ENCODE peak calls at places on chromosomes 2 and 18, in six cellular contexts. N, R, A, Q, Y and C are unnamed samples.

GRCh38 chr2:195202163-195202845 is 454.7 kb upstream of the SLC39A10 start:
- DNase-seq in R (no peak), Y (no peak), Q (no peak), N (no peak), A (no peak), C (no peak)

GRCh38 chr2:97736608-97737330 is 23.4 kb downstream of the ZAP70 start:
- DNase-seq in R (no peak), N (no peak), Y (no peak), Q (no peak), A (no peak), C (no peak)

GRCh38 chr2:25740810-25741381 is 67.5 kb upstream of the DTNB start:
- DNase-seq in Y (no peak), A (no peak), N (peak; percentile 46), Q (no peak), R (no peak), C (no peak)

GRCh38 chr2:56770490-56770889 is 586.7 kb downstream of the CCDC85A start:
- DNase-seq in Y (no peak), Q (no peak), R (no peak), N (no peak), A (no peak), C (no peak)

GRCh38 chr2:227759411-227760113 is 13.9 kb downstream of the SCYGR8 start:
- DNase-seq in Q (no peak), N (peak; percentile 27), A (no peak), Y (no peak), R (no peak), C (peak; percentile 90)

GRCh38 chr2:30611572-30611971 is 164.5 kb downstream of the LCLAT1 start:
- DNase-seq in A (no peak), Q (no peak), Y (no peak), R (no peak), N (no peak), C (no peak)

GRCh38 chr2:24972315-24972958 is 682 bp upstream of the DNAJC27 start:
- DNase-seq in N (no peak), A (peak; percentile 12), Y (peak; percentile 25), Q (no peak), R (no peak), C (peak; percentile 30)

GRCh38 chr2:104443137-104443536 is 410.8 kb upstream of the POU3F3 start:
- DNase-seq in Y (no peak), Q (no peak), N (no peak), A (no peak), R (no peak), C (no peak)

GRCh38 chr2:79112269-79112668 is 8.0 kb upstream of the REG1A start:
- DNase-seq in Y (no peak), Q (no peak), R (no peak), N (no peak), A (no peak), C (no peak)

GRCh38 chr2:12709207-12709522 is 7.6 kb upstream of the TRIB2 start:
- DNase-seq in Q (no peak), Y (no peak), N (no peak), A (no peak), R (no peak), C (no peak)

GRCh38 chr2:76478636-76479035 is 767.9 kb upstream of the GCFC2 start:
- DNase-seq in Y (no peak), R (no peak), N (no peak), A (no peak), Q (no peak), C (no peak)

GRCh38 chr18:44996261-44996660 is 315.6 kb downstream of the SETBP1 start:
- DNase-seq in Y (no peak), N (no peak), A (no peak), R (no peak), Q (no peak), C (no peak)

GRCh38 chr2:195498176-195498575 is 158.8 kb upstream of the SLC39A10 start:
- DNase-seq in Q (no peak), N (peak; percentile 8), A (peak; percentile 33), Y (no peak), R (no peak), C (peak; percentile 50)

GRCh38 chr18:2302628-2303516 is 268.4 kb downstream of the METTL4 start:
- DNase-seq in R (peak; percentile 77), A (peak; percentile 68), Q (no peak), Y (no peak), N (no peak), C (no peak)

GRCh38 chr2:74199871-74200305 is 1.5 kb downstream of the MTHFD2 start:
- DNase-seq in A (no peak), N (no peak), Q (no peak), R (no peak), Y (no peak), C (no peak)

GRCh38 chr18:43161528-43161927 is 46.0 kb upstream of the RIT2 start:
- DNase-seq in A (no peak), Q (no peak), N (no peak), Y (no peak), R (no peak), C (no peak)

GRCh38 chr2:150619607-150620330 is 132.3 kb upstream of the RND3 start:
- DNase-seq in Y (no peak), N (no peak), Q (no peak), A (no peak), R (no peak), C (no peak)

GRCh38 chr2:1886405-1886992 is 142.2 kb upstream of the PXDN start:
- DNase-seq in N (peak; percentile 49), R (peak; percentile 56), Q (peak; percentile 86), Y (no peak), A (peak; percentile 47), C (peak; percentile 58)

GRCh38 chr2:230077851-230078547 is 9.3 kb upstream of the SLC16A14 start:
- DNase-seq in A (no peak), Y (no peak), R (no peak), N (no peak), Q (peak; percentile 47), C (no peak)

DNA sequence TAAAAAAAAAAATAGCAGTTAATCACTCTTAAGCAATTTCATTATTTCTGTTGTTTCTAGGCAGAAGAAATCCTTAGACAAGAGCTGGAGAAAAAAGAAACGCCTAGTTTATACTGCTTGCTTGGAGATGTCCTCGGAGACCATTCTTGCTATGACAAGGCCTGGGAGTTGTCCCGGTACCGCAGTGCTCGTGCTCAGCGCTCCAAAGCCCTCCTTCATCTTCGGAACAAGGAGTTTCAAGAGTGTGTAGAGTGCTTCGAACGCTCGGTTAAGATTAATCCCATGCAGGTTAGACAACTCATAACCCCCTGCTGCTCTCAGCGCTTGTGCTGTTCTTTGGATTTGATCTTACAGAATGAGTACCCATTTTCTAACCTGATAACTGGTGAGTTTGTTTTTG is 130.4 kb downstream of the TTC27 start:
- DNase-seq in A (no peak), N (no peak), R (no peak), Q (no peak), Y (no peak), C (no peak)
- TF ChIP-seq ZNF274 in A (no peak), N (no peak), R (no peak), Q (no peak), Y (no peak), C (no peak)

DNA sequence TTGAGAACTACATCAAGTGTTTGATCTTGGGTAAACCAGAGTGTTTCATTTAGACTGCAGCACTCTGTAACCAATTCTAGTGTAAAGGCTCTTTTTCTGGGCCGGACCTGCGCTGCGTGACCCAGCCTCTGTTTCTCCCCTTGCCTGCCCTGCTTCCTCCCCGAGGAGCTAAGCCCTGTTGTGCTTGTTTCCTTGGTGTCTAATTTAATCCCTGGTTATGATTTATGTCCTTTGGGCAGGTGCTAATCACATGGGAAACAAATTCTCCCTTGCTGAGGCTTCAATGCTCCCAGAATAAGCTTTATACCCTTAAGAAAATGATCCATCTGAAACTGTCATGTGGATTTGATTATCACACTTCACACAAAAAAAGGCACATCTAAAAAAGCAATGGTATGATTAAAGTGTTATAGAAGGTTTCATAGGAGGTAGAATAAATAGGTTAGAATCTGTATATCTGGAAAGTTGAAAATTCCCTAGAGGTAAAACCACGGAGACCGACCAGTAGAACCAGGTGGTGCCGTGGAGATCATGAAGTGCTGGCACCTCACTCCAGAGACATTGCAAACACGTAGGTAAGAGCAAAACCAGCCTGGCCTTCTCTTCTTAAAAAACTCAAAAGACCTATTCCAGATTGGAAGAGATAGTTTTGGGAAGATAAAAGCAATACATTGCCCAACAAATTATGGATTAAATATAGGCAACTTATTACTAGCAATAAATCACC is 31.0 kb upstream of the SLC9A2 start:
- DNase-seq in Q (no peak), N (no peak), A (no peak), R (no peak), Y (no peak), C (no peak)
- TF ChIP-seq ZNF274 in Q (no peak), N (no peak), A (no peak), R (no peak), Y (no peak), C (no peak)

DNA sequence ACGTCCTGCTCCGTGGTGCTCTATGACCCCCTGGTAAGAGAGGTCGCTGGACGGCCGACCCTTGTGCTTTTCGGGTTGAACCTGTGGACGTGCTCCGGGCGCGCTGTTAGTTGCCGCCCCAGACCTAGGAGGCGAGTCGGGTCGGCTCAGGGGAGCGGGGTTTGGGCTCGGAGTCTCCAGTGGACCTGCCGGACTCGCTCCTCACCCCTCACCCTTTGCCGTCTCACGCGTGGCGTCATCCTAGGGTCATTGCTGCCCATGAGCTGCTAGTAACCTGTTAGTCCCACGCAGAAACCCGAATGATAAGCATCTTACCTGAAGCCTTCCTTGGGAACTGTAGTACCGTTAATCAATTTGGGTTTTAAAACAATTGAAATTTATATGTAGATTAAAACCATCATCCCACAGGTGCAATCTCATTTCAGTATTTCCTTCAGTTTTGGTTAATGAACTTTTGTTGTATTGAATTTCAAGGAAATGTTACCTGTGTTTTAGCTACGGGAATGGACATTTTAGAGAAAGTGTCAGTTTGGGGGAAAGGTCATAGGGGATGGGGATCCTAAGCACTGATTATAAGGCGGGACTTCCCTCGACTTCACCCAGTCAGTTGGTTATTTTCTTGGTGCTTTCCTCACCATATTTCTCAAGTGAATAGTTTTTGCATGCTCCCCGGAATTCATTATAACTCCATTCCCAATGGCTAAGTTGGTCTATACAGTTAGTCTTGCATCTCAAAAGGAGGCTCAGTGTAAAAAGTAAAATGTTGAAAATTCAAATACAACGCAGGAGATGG is 536 bp downstream of the ELP2 start:
- DNase-seq in Y (no peak), Q (no peak), R (peak; percentile 31), A (no peak), N (no peak), C (no peak)
- TF ChIP-seq ZNF274 in Y (no peak), Q (no peak), R (no peak), A (no peak), N (no peak), C (no peak)

GRCh38 chr2:231387904-231388724 is 7.4 kb upstream of the B3GNT7 start:
- DNase-seq in A (no peak), Y (no peak), N (no peak), Q (no peak), R (no peak), C (peak; percentile 73)
- TF ChIP-seq ZNF274 in A (no peak), Y (no peak), N (no peak), Q (no peak), R (no peak), C (peak; percentile 84)

GRCh38 chr2:29549069-29549380 is 372.4 kb downstream of the ALK start:
- DNase-seq in R (no peak), Q (no peak), N (no peak), Y (no peak), A (no peak), C (no peak)
- TF ChIP-seq ZNF274 in R (no peak), Q (no peak), N (no peak), Y (no peak), A (no peak), C (no peak)